ENCODE peak calls at places on chromosome 15, in seven cellular contexts. One of them, this sample, is unnamed.

GRCh38 chr15:85296615-85297402 is 83.6 kb upstream of the AKAP13 start:
- DNase-seq in CD4-positive, alpha-beta T cell: peak
- DNase-seq in CMK: no peak
- DNase-seq in EL: peak
- DNase-seq in HT1080: peak
- DNase-seq in cardiac fibroblast: peak
- DNase-seq in CD8-positive, alpha-beta T cell: peak
- DNase-seq in this sample: peak

GRCh38 chr15:58330836-58331561 is 100.8 kb upstream of the LIPC start:
- DNase-seq in HT1080: no peak
- DNase-seq in CMK: no peak
- DNase-seq in EL: no peak
- DNase-seq in cardiac fibroblast: no peak
- DNase-seq in CD4-positive, alpha-beta T cell: no peak
- DNase-seq in CD8-positive, alpha-beta T cell: no peak
- DNase-seq in this sample: no peak

GRCh38 chr15:25240461-25241021 is 198.3 kb downstream of the UBE3A start:
- DNase-seq in CD4-positive, alpha-beta T cell: no peak
- DNase-seq in CMK: no peak
- DNase-seq in HT1080: no peak
- DNase-seq in cardiac fibroblast: no peak
- DNase-seq in EL: no peak
- DNase-seq in CD8-positive, alpha-beta T cell: no peak
- DNase-seq in this sample: no peak

GRCh38 chr15:63439536-63440264 is 58.1 kb upstream of the CA12 start:
- DNase-seq in CD8-positive, alpha-beta T cell: no peak
- DNase-seq in cardiac fibroblast: peak
- DNase-seq in EL: peak
- DNase-seq in CMK: no peak
- DNase-seq in HT1080: peak
- DNase-seq in CD4-positive, alpha-beta T cell: peak
- DNase-seq in this sample: no peak

GRCh38 chr15:60819860-60820259 is 340.9 kb upstream of the ICE2 start:
- DNase-seq in CD4-positive, alpha-beta T cell: no peak
- DNase-seq in CD8-positive, alpha-beta T cell: no peak
- DNase-seq in cardiac fibroblast: no peak
- DNase-seq in EL: no peak
- DNase-seq in HT1080: no peak
- DNase-seq in CMK: no peak
- DNase-seq in this sample: no peak

GRCh38 chr15:70047386-70048195 is 50.1 kb downstream of the TLE3 start:
- DNase-seq in CMK: no peak
- DNase-seq in EL: no peak
- DNase-seq in CD8-positive, alpha-beta T cell: no peak
- DNase-seq in cardiac fibroblast: no peak
- DNase-seq in CD4-positive, alpha-beta T cell: no peak
- DNase-seq in HT1080: no peak
- DNase-seq in this sample: no peak

GRCh38 chr15:62066663-62067447 is at the start of gene C2CD4A:
- DNase-seq in CMK: no peak
- DNase-seq in CD4-positive, alpha-beta T cell: peak
- DNase-seq in HT1080: no peak
- DNase-seq in CD8-positive, alpha-beta T cell: peak
- DNase-seq in EL: peak
- DNase-seq in cardiac fibroblast: peak
- DNase-seq in this sample: peak

GRCh38 chr15:44035781-44036699 is 159.0 kb downstream of the FRMD5 start:
- DNase-seq in EL: no peak
- DNase-seq in cardiac fibroblast: peak
- DNase-seq in HT1080: no peak
- DNase-seq in CMK: no peak
- DNase-seq in CD4-positive, alpha-beta T cell: no peak
- DNase-seq in CD8-positive, alpha-beta T cell: no peak
- DNase-seq in this sample: no peak

GRCh38 chr15:88904808-88905327 is 8.3 kb downstream of the MFGE8 start:
- DNase-seq in HT1080: peak
- DNase-seq in CD8-positive, alpha-beta T cell: peak
- DNase-seq in EL: peak
- DNase-seq in cardiac fibroblast: peak
- DNase-seq in CD4-positive, alpha-beta T cell: peak
- DNase-seq in CMK: peak
- DNase-seq in this sample: peak

GRCh38 chr15:74222705-74223104 is 13.4 kb upstream of the CCDC33 start:
- DNase-seq in CD4-positive, alpha-beta T cell: no peak
- DNase-seq in EL: no peak
- DNase-seq in CD8-positive, alpha-beta T cell: no peak
- DNase-seq in HT1080: no peak
- DNase-seq in cardiac fibroblast: no peak
- DNase-seq in CMK: no peak
- DNase-seq in this sample: no peak

GRCh38 chr15:100918690-100919480 is at the start of gene LRRK1:
- DNase-seq in CD4-positive, alpha-beta T cell: no peak
- DNase-seq in CMK: no peak
- DNase-seq in cardiac fibroblast: peak
- DNase-seq in CD8-positive, alpha-beta T cell: no peak
- DNase-seq in EL: peak
- DNase-seq in HT1080: peak
- DNase-seq in this sample: no peak

GRCh38 chr15:67839358-67839928 is 402 bp downstream of the RNU6-1 start:
- DNase-seq in EL: peak
- DNase-seq in cardiac fibroblast: peak
- DNase-seq in HT1080: peak
- DNase-seq in CD4-positive, alpha-beta T cell: no peak
- DNase-seq in CMK: no peak
- DNase-seq in CD8-positive, alpha-beta T cell: peak
- DNase-seq in this sample: no peak

GRCh38 chr15:35397027-35397426 is 148.9 kb downstream of the DPH6 start:
- DNase-seq in CD4-positive, alpha-beta T cell: no peak
- DNase-seq in cardiac fibroblast: no peak
- DNase-seq in EL: no peak
- DNase-seq in CMK: no peak
- DNase-seq in HT1080: no peak
- DNase-seq in CD8-positive, alpha-beta T cell: no peak
- DNase-seq in this sample: no peak

GRCh38 chr15:62928996-62929350 is 113.6 kb upstream of the TPM1 start:
- DNase-seq in CD4-positive, alpha-beta T cell: no peak
- DNase-seq in CD8-positive, alpha-beta T cell: no peak
- DNase-seq in cardiac fibroblast: peak
- DNase-seq in EL: peak
- DNase-seq in CMK: no peak
- DNase-seq in HT1080: peak
- DNase-seq in this sample: no peak

GRCh38 chr15:57439128-57440030 is 63.1 kb downstream of the CGNL1 start:
- DNase-seq in HT1080: no peak
- DNase-seq in cardiac fibroblast: no peak
- DNase-seq in CMK: no peak
- DNase-seq in CD4-positive, alpha-beta T cell: no peak
- DNase-seq in CD8-positive, alpha-beta T cell: no peak
- DNase-seq in EL: no peak
- DNase-seq in this sample: no peak

GRCh38 chr15:81189583-81190283 is 6.9 kb upstream of the IL16 start:
- DNase-seq in CMK: no peak
- DNase-seq in cardiac fibroblast: peak
- DNase-seq in CD4-positive, alpha-beta T cell: no peak
- DNase-seq in EL: peak
- DNase-seq in CD8-positive, alpha-beta T cell: no peak
- DNase-seq in HT1080: peak
- DNase-seq in this sample: no peak

GRCh38 chr15:69154684-69155083 is 5.8 kb upstream of the GLCE start:
- DNase-seq in CD4-positive, alpha-beta T cell: no peak
- DNase-seq in EL: peak
- DNase-seq in CMK: no peak
- DNase-seq in cardiac fibroblast: peak
- DNase-seq in CD8-positive, alpha-beta T cell: no peak
- DNase-seq in HT1080: peak
- DNase-seq in this sample: no peak